ENCODE peak calls at places on chromosomes 7 and 10, in five cellular contexts. T is upper lobe of right lung; F is midbrain; S is NB4; C is activated naive CD8-positive, alpha-beta T cell treated with anti-CD3 and anti-CD28 coated beads for 36 hours. Z is an unnamed sample.
A peak's percentile ranks its signal among the peaks of the same experiment; 100 is the strongest.

GRCh38 chr10:110610308-110610774 is 33.8 kb upstream of the RBM20 start:
- DNase-seq in C (peak; percentile 38), T (no peak), S (peak; percentile 74), F (peak; percentile 38), Z (peak; percentile 58)

GRCh38 chr7:67453981-67454380 is 457.3 kb downstream of the TYW1 start:
- DNase-seq in C (no peak), F (no peak), S (peak; percentile 79), T (no peak), Z (no peak)

GRCh38 chr10:91287276-91287675 is 66.8 kb downstream of the PCGF5 start:
- DNase-seq in F (no peak), T (no peak), C (no peak), S (no peak), Z (no peak)

GRCh38 chr10:101007099-101007711 is 7.6 kb downstream of the LZTS2 start:
- DNase-seq in T (no peak), C (no peak), F (peak; percentile 34), S (no peak), Z (no peak)

GRCh38 chr10:62426600-62426999 is 52.4 kb downstream of the ZNF365 start:
- DNase-seq in C (no peak), F (no peak), S (no peak), T (no peak), Z (no peak)

GRCh38 chr7:117827861-117828260 is 45.4 kb downstream of the CTTNBP2 start:
- DNase-seq in F (no peak), T (no peak), C (no peak), S (no peak), Z (peak; percentile 90)

GRCh38 chr10:73253226-73253557 is 748 bp upstream of the MRPS16 start:
- DNase-seq in T (no peak), F (no peak), C (no peak), S (peak; percentile 49), Z (no peak)

GRCh38 chr7:927031-927671 is 27.3 kb downstream of the ADAP1 start:
- DNase-seq in C (no peak), S (peak; percentile 68), F (peak; percentile 73), T (peak; percentile 60), Z (no peak)